ENCODE peak calls at places on chromosomes 11 and 22, in six cellular contexts. One of them, this sample, is unnamed.

GRCh38 chr11:2932850-2933251 is 3.6 kb upstream of the PHLDA2 start:
- DNase-seq in IMR-90: peak
- DNase-seq in PC-3: peak
- DNase-seq in GM23248: peak
- DNase-seq in HCT116: no peak
- DNase-seq in fibroblast of lung: peak
- DNase-seq in this sample: peak

GRCh38 chr22:49240016-49240380 is 587.7 kb downstream of the BRD1 start:
- DNase-seq in PC-3: no peak
- DNase-seq in fibroblast of lung: no peak
- DNase-seq in HCT116: no peak
- DNase-seq in GM23248: no peak
- DNase-seq in IMR-90: no peak
- DNase-seq in this sample: no peak

GRCh38 chr11:124895471-124895971 is 2.1 kb downstream of the ROBO4 start:
- DNase-seq in fibroblast of lung: no peak
- DNase-seq in HCT116: no peak
- DNase-seq in IMR-90: no peak
- DNase-seq in PC-3: no peak
- DNase-seq in GM23248: no peak
- DNase-seq in this sample: no peak

GRCh38 chr11:64963072-64963631 is 8.8 kb downstream of the MAJIN start:
- DNase-seq in HCT116: no peak
- DNase-seq in GM23248: no peak
- DNase-seq in PC-3: no peak
- DNase-seq in IMR-90: no peak
- DNase-seq in fibroblast of lung: no peak
- DNase-seq in this sample: no peak

GRCh38 chr22:43670545-43670944 is 141.6 kb downstream of the EFCAB6 start:
- DNase-seq in IMR-90: no peak
- DNase-seq in HCT116: no peak
- DNase-seq in PC-3: no peak
- DNase-seq in GM23248: no peak
- DNase-seq in fibroblast of lung: no peak
- DNase-seq in this sample: no peak

GRCh38 chr11:87739766-87740165 is 435.5 kb downstream of the RAB38 start:
- DNase-seq in IMR-90: peak
- DNase-seq in GM23248: peak
- DNase-seq in fibroblast of lung: no peak
- DNase-seq in PC-3: no peak
- DNase-seq in HCT116: no peak
- DNase-seq in this sample: no peak

GRCh38 chr22:38017272-38017920 is 33.0 kb upstream of the SOX10 start:
- DNase-seq in fibroblast of lung: peak
- DNase-seq in HCT116: no peak
- DNase-seq in PC-3: no peak
- DNase-seq in IMR-90: peak
- DNase-seq in GM23248: peak
- DNase-seq in this sample: peak

GRCh38 chr11:79242616-79243015 is 198.2 kb downstream of the TENM4 start:
- DNase-seq in HCT116: no peak
- DNase-seq in PC-3: no peak
- DNase-seq in IMR-90: no peak
- DNase-seq in fibroblast of lung: peak
- DNase-seq in GM23248: no peak
- DNase-seq in this sample: no peak

GRCh38 chr11:59263225-59263894 is 50.6 kb upstream of the MPEG1 start:
- DNase-seq in fibroblast of lung: no peak
- DNase-seq in HCT116: peak
- DNase-seq in GM23248: no peak
- DNase-seq in IMR-90: no peak
- DNase-seq in PC-3: peak
- DNase-seq in this sample: peak

GRCh38 chr11:82045748-82046457 is 687.8 kb downstream of the FAM181B start:
- DNase-seq in IMR-90: no peak
- DNase-seq in PC-3: no peak
- DNase-seq in fibroblast of lung: no peak
- DNase-seq in HCT116: no peak
- DNase-seq in GM23248: no peak
- DNase-seq in this sample: no peak

GRCh38 chr11:3234846-3235245 is 2.6 kb upstream of the MRGPRE start:
- DNase-seq in HCT116: no peak
- DNase-seq in GM23248: no peak
- DNase-seq in IMR-90: no peak
- DNase-seq in PC-3: no peak
- DNase-seq in fibroblast of lung: no peak
- DNase-seq in this sample: no peak

GRCh38 chr22:37525073-37525745 is 6.0 kb upstream of the CARD10 start:
- DNase-seq in GM23248: peak
- DNase-seq in fibroblast of lung: peak
- DNase-seq in PC-3: peak
- DNase-seq in HCT116: peak
- DNase-seq in IMR-90: peak
- DNase-seq in this sample: peak

GRCh38 chr11:119419834-119420492 is 3.0 kb downstream of the THY1 start:
- DNase-seq in HCT116: no peak
- DNase-seq in GM23248: no peak
- DNase-seq in fibroblast of lung: no peak
- DNase-seq in PC-3: no peak
- DNase-seq in IMR-90: no peak
- DNase-seq in this sample: no peak

GRCh38 chr11:119320593-119321524 is 3.9 kb upstream of the MCAM start:
- DNase-seq in IMR-90: peak
- DNase-seq in HCT116: no peak
- DNase-seq in fibroblast of lung: peak
- DNase-seq in PC-3: peak
- DNase-seq in GM23248: peak
- DNase-seq in this sample: peak

GRCh38 chr11:19395050-19395449 is 154.3 kb upstream of the E2F8 start:
- DNase-seq in IMR-90: no peak
- DNase-seq in fibroblast of lung: no peak
- DNase-seq in GM23248: no peak
- DNase-seq in PC-3: no peak
- DNase-seq in HCT116: no peak
- DNase-seq in this sample: no peak

GRCh38 chr22:17436981-17437410 is 67.7 kb downstream of the CECR2 start:
- DNase-seq in GM23248: no peak
- DNase-seq in IMR-90: no peak
- DNase-seq in fibroblast of lung: no peak
- DNase-seq in HCT116: no peak
- DNase-seq in PC-3: no peak
- DNase-seq in this sample: no peak

GRCh38 chr11:134646561-134646960 is 234.5 kb upstream of the B3GAT1 start:
- DNase-seq in IMR-90: no peak
- DNase-seq in HCT116: no peak
- DNase-seq in GM23248: no peak
- DNase-seq in PC-3: no peak
- DNase-seq in fibroblast of lung: no peak
- DNase-seq in this sample: no peak

GRCh38 chr11:41003339-41003992 is 456.0 kb downstream of the LRRC4C start:
- DNase-seq in IMR-90: no peak
- DNase-seq in fibroblast of lung: no peak
- DNase-seq in HCT116: no peak
- DNase-seq in PC-3: peak
- DNase-seq in GM23248: no peak
- DNase-seq in this sample: peak

GRCh38 chr22:42978453-42979103 is 36.4 kb downstream of the PACSIN2 start:
- DNase-seq in HCT116: no peak
- DNase-seq in IMR-90: peak
- DNase-seq in GM23248: peak
- DNase-seq in fibroblast of lung: no peak
- DNase-seq in PC-3: peak
- DNase-seq in this sample: peak

GRCh38 chr11:128297111-128297651 is 290.2 kb downstream of the ETS1 start:
- DNase-seq in fibroblast of lung: no peak
- DNase-seq in GM23248: no peak
- DNase-seq in HCT116: no peak
- DNase-seq in PC-3: no peak
- DNase-seq in IMR-90: peak
- DNase-seq in this sample: no peak

GRCh38 chr11:61315260-61315659 is 17.6 kb downstream of the DDB1 start:
- DNase-seq in HCT116: no peak
- DNase-seq in IMR-90: no peak
- DNase-seq in GM23248: no peak
- DNase-seq in fibroblast of lung: no peak
- DNase-seq in PC-3: peak
- DNase-seq in this sample: peak

GRCh38 chr11:61042961-61043540 is 59.2 kb upstream of the CD5 start:
- DNase-seq in HCT116: no peak
- DNase-seq in IMR-90: no peak
- DNase-seq in fibroblast of lung: no peak
- DNase-seq in PC-3: no peak
- DNase-seq in GM23248: no peak
- DNase-seq in this sample: no peak

GRCh38 chr11:9446230-9446629 is 14.6 kb upstream of the ZNF143 start:
- DNase-seq in IMR-90: no peak
- DNase-seq in PC-3: no peak
- DNase-seq in HCT116: no peak
- DNase-seq in GM23248: no peak
- DNase-seq in fibroblast of lung: no peak
- DNase-seq in this sample: no peak

GRCh38 chr11:3191586-3192324 is 26.6 kb upstream of the OSBPL5 start:
- DNase-seq in fibroblast of lung: no peak
- DNase-seq in PC-3: no peak
- DNase-seq in IMR-90: no peak
- DNase-seq in HCT116: no peak
- DNase-seq in GM23248: no peak
- DNase-seq in this sample: no peak

GRCh38 chr11:131737357-131737756 is 366.9 kb downstream of the NTM start:
- DNase-seq in HCT116: no peak
- DNase-seq in GM23248: peak
- DNase-seq in fibroblast of lung: peak
- DNase-seq in PC-3: no peak
- DNase-seq in IMR-90: no peak
- DNase-seq in this sample: no peak

DNA sequence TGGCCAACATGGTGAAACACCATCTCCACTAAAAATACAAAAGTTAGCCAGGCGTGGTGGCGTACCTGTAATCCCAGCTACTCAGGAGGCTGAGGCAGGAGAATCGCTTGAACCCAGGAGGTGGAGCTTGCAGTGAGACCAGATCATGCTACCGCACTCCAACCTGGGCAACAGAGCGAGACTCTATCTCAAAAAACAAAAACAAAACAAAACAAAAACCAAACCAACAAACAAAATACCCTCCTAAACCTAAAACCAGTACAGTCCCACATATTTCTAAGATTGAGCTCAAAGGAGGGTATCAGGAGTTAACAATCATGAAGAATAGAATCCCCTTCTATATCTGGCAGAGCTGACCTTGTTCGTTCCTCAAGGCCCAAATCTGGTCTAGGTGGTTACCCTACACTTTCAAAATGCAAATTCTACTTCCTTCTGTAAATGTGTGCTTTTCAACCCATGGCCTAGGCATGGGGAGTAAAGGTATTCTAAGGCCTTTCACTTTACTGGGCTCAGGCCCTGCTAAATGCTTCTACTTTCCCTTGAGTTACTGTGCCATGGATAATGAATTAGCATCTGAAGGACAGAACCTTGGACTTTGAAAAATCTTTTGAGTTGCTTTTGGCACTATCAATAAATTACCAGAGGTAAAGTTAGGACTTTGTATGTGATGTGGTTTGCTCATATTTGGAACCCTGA is 10.4 kb upstream of the PPP2R1B start:
- DNase-seq in IMR-90: no peak
- DNase-seq in PC-3: no peak
- DNase-seq in fibroblast of lung: no peak
- DNase-seq in HCT116: no peak
- DNase-seq in GM23248: no peak
- DNase-seq in this sample: no peak
- H3K9ac ChIP-seq in IMR-90: no peak
- H3K9ac ChIP-seq in PC-3: no peak
- H3K9ac ChIP-seq in fibroblast of lung: no peak
- H3K9ac ChIP-seq in HCT116: no peak
- H3K9ac ChIP-seq in GM23248: no peak
- H3K9ac ChIP-seq in this sample: no peak

GRCh38 chr22:36136475-36136874 is 24.1 kb downstream of the APOL3 start:
- DNase-seq in PC-3: peak
- DNase-seq in GM23248: peak
- DNase-seq in HCT116: no peak
- DNase-seq in IMR-90: peak
- DNase-seq in fibroblast of lung: peak
- DNase-seq in this sample: no peak
- H2AFZ ChIP-seq in PC-3: no peak
- H2AFZ ChIP-seq in GM23248: no peak
- H2AFZ ChIP-seq in HCT116: no peak
- H2AFZ ChIP-seq in IMR-90: peak
- H2AFZ ChIP-seq in fibroblast of lung: no peak
- H2AFZ ChIP-seq in this sample: no peak

GRCh38 chr11:111925953-111926352 is 7.2 kb downstream of the C11orf52 start:
- DNase-seq in PC-3: no peak
- DNase-seq in GM23248: no peak
- DNase-seq in IMR-90: no peak
- DNase-seq in fibroblast of lung: no peak
- DNase-seq in HCT116: no peak
- DNase-seq in this sample: no peak
- H3K9ac ChIP-seq in PC-3: peak
- H3K9ac ChIP-seq in GM23248: peak
- H3K9ac ChIP-seq in IMR-90: no peak
- H3K9ac ChIP-seq in fibroblast of lung: no peak
- H3K9ac ChIP-seq in HCT116: peak
- H3K9ac ChIP-seq in this sample: no peak

GRCh38 chr11:14422814-14423182 is 63.8 kb upstream of the RRAS2 start:
- DNase-seq in fibroblast of lung: no peak
- DNase-seq in IMR-90: no peak
- DNase-seq in PC-3: no peak
- DNase-seq in GM23248: peak
- DNase-seq in HCT116: no peak
- DNase-seq in this sample: no peak

GRCh38 chr11:14423633-14424032 is 64.7 kb upstream of the RRAS2 start:
- DNase-seq in PC-3: peak
- DNase-seq in HCT116: no peak
- DNase-seq in IMR-90: peak
- DNase-seq in fibroblast of lung: peak
- DNase-seq in GM23248: peak
- DNase-seq in this sample: no peak

GRCh38 chr11:14422052-14422813 is 63.2 kb upstream of the RRAS2 start:
- DNase-seq in HCT116: peak
- DNase-seq in fibroblast of lung: peak
- DNase-seq in IMR-90: peak
- DNase-seq in PC-3: peak
- DNase-seq in GM23248: peak
- DNase-seq in this sample: peak

GRCh38 chr11:14424096-14424495 is 65.1 kb upstream of the RRAS2 start:
- DNase-seq in HCT116: no peak
- DNase-seq in fibroblast of lung: peak
- DNase-seq in PC-3: peak
- DNase-seq in GM23248: peak
- DNase-seq in IMR-90: peak
- DNase-seq in this sample: no peak

DNA sequence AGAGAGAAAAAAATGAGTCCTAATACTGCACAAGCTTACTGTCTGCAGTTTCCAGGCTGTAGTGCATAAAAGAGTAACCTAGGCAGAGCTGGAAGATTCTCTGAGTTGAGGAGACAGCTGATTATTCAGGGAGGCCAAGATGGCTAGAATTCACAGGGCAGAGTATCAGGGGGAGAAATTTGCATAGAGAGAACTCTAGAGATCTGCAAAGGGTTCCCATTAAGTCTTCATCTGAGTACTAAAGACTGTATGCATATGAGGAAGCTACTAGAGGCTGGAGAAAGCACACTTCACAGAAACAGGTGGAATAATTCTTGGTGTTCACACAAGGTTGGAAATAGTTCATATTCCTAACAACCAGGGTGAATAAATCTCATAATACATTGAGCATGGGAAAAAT is 66.6 kb upstream of the RRAS2 start:
- DNase-seq in GM23248: no peak
- DNase-seq in fibroblast of lung: no peak
- DNase-seq in IMR-90: no peak
- DNase-seq in HCT116: no peak
- DNase-seq in PC-3: no peak
- DNase-seq in this sample: no peak
- H2AFZ ChIP-seq in GM23248: peak
- H2AFZ ChIP-seq in fibroblast of lung: no peak
- H2AFZ ChIP-seq in IMR-90: no peak
- H2AFZ ChIP-seq in HCT116: no peak
- H2AFZ ChIP-seq in PC-3: no peak
- H2AFZ ChIP-seq in this sample: no peak

This sample was measured in mammary epithelial cell.